ENCODE peak calls at places on chromosomes 6 and 20, in six cellular contexts. L is aorta; G is stimulated activated CD8-positive, alpha-beta memory T cell treated with anti-CD3 and anti-CD28 coated beads, Interleukin-7, amount 100 ng/mL, for 1 hour; N is H9; X is hepatocyte; H is non-pigmented ciliary epithelial cell. C is an unnamed sample.

GRCh38 chr6:24827162-24827561 is 28.4 kb upstream of the ARMH2 start:
- DNase-seq in X (no peak), G (no peak), L (no peak), N (no peak), H (no peak), C (no peak)

GRCh38 chr6:73743556-73743955 is 47.6 kb downstream of the CD109 start:
- DNase-seq in G (no peak), L (no peak), H (no peak), N (no peak), X (no peak), C (no peak)

GRCh38 chr6:109383438-109383940 is 1.2 kb upstream of the CD164 start:
- DNase-seq in N (no peak), L (no peak), X (no peak), G (no peak), H (no peak), C (no peak)

GRCh38 chr20:24955045-24955444 is 6.0 kb downstream of the CST7 start:
- DNase-seq in X (no peak), G (no peak), N (peak; percentile 22), H (no peak), L (no peak), C (no peak)

GRCh38 chr6:33197431-33198048 is 2.9 kb downstream of the RXRB start:
- DNase-seq in L (peak; percentile 75), X (peak; percentile 84), N (peak; percentile 72), G (no peak), H (no peak), C (peak; percentile 44)

GRCh38 chr20:5214826-5215225 is 88.0 kb downstream of the CDS2 start:
- DNase-seq in G (no peak), X (no peak), L (no peak), N (no peak), H (no peak), C (no peak)

GRCh38 chr6:142207265-142207877 is 60.3 kb downstream of the VTA1 start:
- DNase-seq in N (peak; percentile 72), X (peak; percentile 51), L (peak; percentile 55), G (no peak), H (no peak), C (no peak)

GRCh38 chr20:3312940-3313656 is 74.1 kb upstream of the SLC4A11 start:
- DNase-seq in H (peak; percentile 32), G (no peak), X (peak; percentile 23), L (no peak), N (no peak), C (no peak)

GRCh38 chr6:95420792-95421191 is 156.5 kb upstream of the MANEA start:
- DNase-seq in N (no peak), G (no peak), L (no peak), X (no peak), H (no peak), C (no peak)

GRCh38 chr6:111032493-111033140 is 50.8 kb downstream of the RPF2 start:
- DNase-seq in G (no peak), L (no peak), N (no peak), H (no peak), X (peak; percentile 22), C (no peak)

GRCh38 chr20:60020251-60020650 is 62.0 kb downstream of the CDH26 start:
- DNase-seq in H (no peak), X (no peak), G (no peak), L (no peak), N (no peak), C (no peak)

GRCh38 chr6:27894839-27895762 is 17.1 kb downstream of the OR2B2 start:
- DNase-seq in G (peak; percentile 24), X (peak; percentile 89), L (no peak), H (no peak), N (peak; percentile 69), C (peak; percentile 89)

GRCh38 chr6:116966675-116967576 is 89.9 kb downstream of the RFX6 start:
- DNase-seq in X (no peak), H (no peak), N (no peak), G (no peak), L (no peak), C (no peak)

GRCh38 chr6:5531853-5532375 is 270.6 kb downstream of the FARS2 start:
- DNase-seq in X (no peak), H (no peak), G (no peak), N (no peak), L (no peak), C (no peak)

GRCh38 chr6:138654715-138655634 is 118.6 kb upstream of the CCDC28A start:
- DNase-seq in H (no peak), L (no peak), N (no peak), G (no peak), X (no peak), C (no peak)

GRCh38 chr20:47784599-47785320 is 521 bp downstream of the SULF2 start:
- DNase-seq in G (no peak), H (no peak), N (peak; percentile 38), L (no peak), X (peak; percentile 68), C (no peak)

GRCh38 chr6:54614499-54615195 is 231.9 kb upstream of the FAM83B start:
- DNase-seq in L (no peak), G (no peak), H (no peak), X (no peak), N (peak; percentile 30), C (no peak)

GRCh38 chr6:7249391-7249790 is 63.6 kb downstream of the SSR1 start:
- DNase-seq in G (no peak), H (no peak), X (no peak), L (no peak), N (no peak), C (no peak)

GRCh38 chr6:44696099-44696498 is 308.6 kb downstream of the CDC5L start:
- DNase-seq in G (no peak), H (peak; percentile 53), N (peak; percentile 16), X (no peak), L (no peak), C (no peak)

GRCh38 chr6:44842616-44843015 is 455.1 kb downstream of the CDC5L start:
- DNase-seq in N (no peak), X (no peak), L (no peak), G (no peak), H (no peak), C (no peak)

GRCh38 chr6:6875818-6876470 is 231.8 kb upstream of the RREB1 start:
- DNase-seq in X (peak; percentile 68), L (no peak), G (no peak), H (peak; percentile 63), N (no peak), C (no peak)

GRCh38 chr6:75283907-75284284 is 696 bp downstream of the TMEM30A start:
- DNase-seq in N (no peak), L (no peak), X (no peak), G (no peak), H (no peak), C (peak; percentile 28)

GRCh38 chr6:83884523-83884922 is 25.0 kb downstream of the CYB5R4 start:
- DNase-seq in G (no peak), H (no peak), X (peak; percentile 44), L (no peak), N (no peak), C (peak; percentile 3)

GRCh38 chr6:5044866-5045265 is 40.3 kb upstream of the PPP1R3G start:
- DNase-seq in L (no peak), N (no peak), X (no peak), H (no peak), G (no peak), C (no peak)

GRCh38 chr6:138864343-138864890 is 68.5 kb downstream of the ECT2L start:
- DNase-seq in N (no peak), X (no peak), L (no peak), G (no peak), H (no peak), C (no peak)

GRCh38 chr6:78598966-78599365 is 268.4 kb upstream of the IRAK1BP1 start:
- DNase-seq in G (no peak), H (peak; percentile 98), X (no peak), L (no peak), N (no peak), C (no peak)

GRCh38 chr6:44122821-44123220 is 4.4 kb downstream of the MRPL14 start:
- DNase-seq in L (no peak), G (no peak), N (no peak), H (no peak), X (no peak), C (no peak)

GRCh38 chr20:35467339-35468224 is 12.2 kb downstream of the CEP250 start:
- DNase-seq in H (no peak), L (no peak), G (no peak), N (no peak), X (peak; percentile 39), C (no peak)

GRCh38 chr20:38844963-38845362 is 39.5 kb downstream of the PPP1R16B start:
- DNase-seq in L (no peak), H (no peak), X (no peak), N (no peak), G (no peak), C (no peak)

C was measured in NCI-H1417.